ENCODE peak calls at places on chromosome 10, in ten cellular contexts. V, D, G, U, Q, R, K, T, X and F are unnamed samples.

GRCh38 chr10:84205853-84206513 is 11.6 kb downstream of the CDHR1 start:
- DNase-seq in V (no peak), D (no peak), G (no peak), U (no peak), Q (no peak), R (no peak), K (peak; percentile 15), T (no peak), X (no peak), F (no peak)

GRCh38 chr10:117553171-117553814 is 10.7 kb downstream of the EMX2 start:
- DNase-seq in V (no peak), D (peak; percentile 51), G (no peak), U (no peak), Q (no peak), R (no peak), K (no peak), T (peak; percentile 84), X (no peak), F (no peak)

GRCh38 chr10:86368046-86368445 is 1.5 kb upstream of the GRID1 start:
- DNase-seq in V (no peak), D (no peak), G (no peak), U (no peak), Q (no peak), R (no peak), K (peak; percentile 17), T (no peak), X (no peak), F (no peak)

GRCh38 chr10:77771851-77772250 is 134.2 kb upstream of the KCNMA1 start:
- DNase-seq in V (no peak), D (no peak), G (no peak), U (no peak), Q (no peak), R (no peak), K (no peak), T (no peak), X (no peak), F (no peak)

GRCh38 chr10:101839421-101840063 is 4.1 kb downstream of the KCNIP2 start:
- DNase-seq in V (peak; percentile 65), D (no peak), G (peak; percentile 57), U (no peak), Q (no peak), R (peak; percentile 59), K (peak; percentile 86), T (peak; percentile 65), X (no peak), F (peak; percentile 72)

GRCh38 chr10:132467464-132468149 is 70.0 kb upstream of the INPP5A start:
- DNase-seq in V (no peak), D (no peak), G (no peak), U (no peak), Q (no peak), R (no peak), K (no peak), T (no peak), X (peak; percentile 73), F (no peak)

GRCh38 chr10:123270221-123270620 is 116.0 kb downstream of the BUB3 start:
- DNase-seq in V (no peak), D (peak; percentile 58), G (no peak), U (peak; percentile 68), Q (no peak), R (no peak), K (no peak), T (peak; percentile 63), X (no peak), F (no peak)

GRCh38 chr10:92342801-92343200 is 51.8 kb downstream of the MARCHF5 start:
- DNase-seq in V (no peak), D (peak; percentile 11), G (no peak), U (peak; percentile 50), Q (no peak), R (no peak), K (no peak), T (peak; percentile 52), X (no peak), F (no peak)

GRCh38 chr10:92778091-92778490 is 70.2 kb upstream of the EXOC6 start:
- DNase-seq in V (no peak), D (no peak), G (no peak), U (peak; percentile 61), Q (no peak), R (no peak), K (no peak), T (no peak), X (no peak), F (no peak)

GRCh38 chr10:74671716-74672115 is 154.7 kb upstream of the KAT6B start:
- DNase-seq in V (no peak), D (no peak), G (no peak), U (no peak), Q (no peak), R (no peak), K (no peak), T (no peak), X (no peak), F (no peak)

GRCh38 chr10:27998178-27998953 is 513 bp downstream of the ODAD2 start:
- DNase-seq in V (no peak), D (peak; percentile 28), G (peak; percentile 25), U (no peak), Q (no peak), R (peak; percentile 25), K (peak; percentile 70), T (peak; percentile 55), X (peak; percentile 43), F (peak; percentile 37)

GRCh38 chr10:3118621-3119020 is 51.3 kb downstream of the PFKP start:
- DNase-seq in V (no peak), D (no peak), G (no peak), U (no peak), Q (no peak), R (no peak), K (no peak), T (no peak), X (no peak), F (no peak)

GRCh38 chr10:49500420-49500819 is 38.5 kb downstream of the ERCC6 start:
- DNase-seq in V (no peak), D (no peak), G (peak; percentile 38), U (no peak), Q (no peak), R (no peak), K (no peak), T (no peak), X (no peak), F (no peak)

GRCh38 chr10:1216576-1217236 is 160.5 kb downstream of the WDR37 start:
- DNase-seq in V (no peak), D (no peak), G (no peak), U (no peak), Q (no peak), R (no peak), K (peak; percentile 52), T (no peak), X (no peak), F (no peak)

GRCh38 chr10:71536332-71536731 is 139.6 kb downstream of the CDH23 start:
- DNase-seq in V (no peak), D (no peak), G (no peak), U (peak; percentile 42), Q (no peak), R (no peak), K (no peak), T (peak; percentile 70), X (no peak), F (no peak)

GRCh38 chr10:7794627-7795026 is 6.7 kb downstream of the ATP5F1C start:
- DNase-seq in V (no peak), D (no peak), G (no peak), U (no peak), Q (no peak), R (no peak), K (no peak), T (peak; percentile 18), X (no peak), F (no peak)

GRCh38 chr10:110994406-110994805 is 75.0 kb downstream of the SHOC2 start:
- DNase-seq in V (no peak), D (no peak), G (no peak), U (no peak), Q (no peak), R (no peak), K (no peak), T (no peak), X (no peak), F (no peak)
- H3K4me3 ChIP-seq in V (no peak overlapping the region), D (no peak overlapping the region), G (no peak overlapping the region), U (no peak overlapping the region), Q (no peak overlapping the region), R (no peak overlapping the region), K (no peak overlapping the region), T (no peak overlapping the region), X (no peak overlapping the region), F (no peak overlapping the region)

DNA sequence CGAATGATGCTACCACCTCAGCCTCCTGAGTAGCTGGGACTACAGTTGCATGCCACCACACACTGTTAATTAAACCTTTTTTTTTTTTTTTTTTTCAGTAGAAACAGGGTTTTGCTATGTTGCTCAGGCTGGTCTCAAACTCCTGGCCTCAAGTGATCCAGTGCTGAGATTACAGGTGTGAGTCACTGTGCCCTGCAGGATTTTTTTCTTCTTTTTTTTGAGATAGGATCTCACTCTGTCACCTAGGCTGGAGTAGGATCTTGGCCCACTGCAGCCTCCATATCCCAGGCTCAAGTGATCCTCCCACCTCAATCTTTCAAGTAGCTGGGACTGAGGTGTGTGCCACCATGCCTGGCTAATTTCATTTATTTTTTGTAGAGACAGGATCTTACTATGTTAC is 6.4 kb downstream of the ACTA2 start:
- DNase-seq in V (no peak), D (no peak), G (no peak), U (no peak), Q (no peak), R (no peak), K (no peak), T (no peak), X (no peak), F (no peak)
- H3K4me3 ChIP-seq in V (no peak overlapping the region), D (no peak overlapping the region), G (no peak overlapping the region), U (no peak overlapping the region), Q (no peak overlapping the region), R (no peak overlapping the region), K (no peak overlapping the region), T (no peak overlapping the region), X (no peak overlapping the region), F (no peak overlapping the region)

DNA sequence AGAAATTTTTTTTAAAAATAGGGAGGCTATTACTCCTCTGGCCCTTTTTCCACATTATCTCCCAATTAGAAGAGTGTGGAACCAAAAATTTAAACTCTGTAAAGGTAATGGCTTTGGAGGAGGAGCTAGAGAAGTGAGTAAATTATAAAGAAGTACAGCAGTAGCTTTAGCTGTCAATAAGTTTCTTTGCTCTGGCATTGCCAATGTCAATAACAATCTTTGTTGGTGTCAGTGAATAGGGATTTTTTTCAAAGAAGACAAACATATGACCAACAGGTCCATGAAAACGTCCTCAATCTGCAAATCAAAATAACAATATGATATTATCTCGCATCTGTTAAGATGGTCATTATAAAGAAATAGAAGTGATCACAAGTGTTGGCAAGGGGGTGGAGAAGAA is 227.1 kb upstream of the MBL2 start:
- DNase-seq in V (no peak), D (no peak), G (no peak), U (no peak), Q (no peak), R (no peak), K (no peak), T (no peak), X (no peak), F (no peak)
- H3K4me3 ChIP-seq in V (no peak overlapping the region), D (no peak overlapping the region), G (no peak overlapping the region), U (no peak overlapping the region), Q (no peak overlapping the region), R (no peak overlapping the region), K (no peak overlapping the region), T (no peak overlapping the region), X (no peak overlapping the region), F (no peak overlapping the region)

DNA sequence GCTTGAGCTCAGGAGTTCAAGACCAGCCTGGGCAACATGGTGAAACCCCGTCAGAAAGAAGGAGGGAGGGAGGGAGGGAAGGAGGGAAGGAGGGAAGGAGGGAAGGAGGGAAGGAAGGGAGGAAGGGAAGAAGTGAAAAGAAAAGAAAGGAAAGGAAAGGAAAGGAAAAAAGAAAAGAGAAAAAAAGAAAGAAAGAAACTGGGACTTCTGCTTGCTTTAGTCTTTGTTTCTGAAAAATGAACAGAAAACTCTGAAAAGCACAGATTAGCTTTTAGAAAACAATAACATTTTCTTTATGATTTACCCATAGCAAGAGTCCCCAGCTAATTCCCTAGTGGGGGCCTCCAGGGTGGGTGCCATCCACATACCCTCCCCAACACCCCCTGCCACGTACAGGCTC is 46.8 kb downstream of the ATOH7 start:
- DNase-seq in V (no peak), D (no peak), G (no peak), U (no peak), Q (no peak), R (no peak), K (no peak), T (no peak), X (no peak), F (no peak)
- H3K4me3 ChIP-seq in V (no peak overlapping the region), D (no peak overlapping the region), G (no peak overlapping the region), U (no peak overlapping the region), Q (no peak overlapping the region), R (no peak overlapping the region), K (no peak overlapping the region), T (no peak overlapping the region), X (no peak overlapping the region), F (no peak overlapping the region)